ENCODE peak calls at places on chromosomes 7 and 10, in four cellular contexts. K is kidney, X is IMR-90, D is astrocyte. I is an unnamed sample.

GRCh38 chr10:125788156-125789034 is 12.8 kb upstream of the MMP21 start:
- DNase-seq in K (no peak), X (no peak), D (no peak), I (no peak)

GRCh38 chr10:129513312-129513711 is 46.3 kb downstream of the MGMT start:
- DNase-seq in K (no peak), X (no peak), D (no peak), I (no peak)

GRCh38 chr10:112985701-112986510 is 35.9 kb downstream of the TCF7L2 start:
- DNase-seq in K (no peak), X (peak; percentile 63), D (peak; percentile 83), I (peak; percentile 63)

GRCh38 chr7:50978633-50979215 is 196.0 kb upstream of the GRB10 start:
- DNase-seq in K (no peak), X (no peak), D (peak; percentile 39), I (no peak)

GRCh38 chr10:123595661-123596060 is 70.5 kb upstream of the GPR26 start:
- DNase-seq in K (no peak), X (no peak), D (no peak), I (no peak)

GRCh38 chr10:69734797-69735468 is 66.8 kb upstream of the COL13A1 start:
- DNase-seq in K (no peak), X (no peak), D (peak; percentile 63), I (no peak)

GRCh38 chr10:132514841-132515521 is 22.6 kb upstream of the INPP5A start:
- DNase-seq in K (peak; percentile 69), X (no peak), D (no peak), I (no peak)

GRCh38 chr10:44925811-44926760 is 14.9 kb downstream of the TMEM72 start:
- DNase-seq in K (no peak), X (no peak), D (no peak), I (no peak)

GRCh38 chr10:128074589-128074988 is 51.6 kb downstream of the MKI67 start:
- DNase-seq in K (no peak), X (no peak), D (no peak), I (no peak)

GRCh38 chr10:129440247-129440646 is 26.8 kb upstream of the MGMT start:
- DNase-seq in K (no peak), X (no peak), D (no peak), I (no peak)

GRCh38 chr10:126097558-126098215 is 201.3 kb downstream of the FANK1 start:
- DNase-seq in K (no peak), X (no peak), D (peak; percentile 12), I (no peak)

GRCh38 chr7:6486438-6487183 is 38.9 kb upstream of the DAGLB start:
- DNase-seq in K (no peak), X (no peak), D (no peak), I (no peak)

GRCh38 chr10:92242910-92243671 is 47.8 kb downstream of the CPEB3 start:
- DNase-seq in K (no peak), X (peak; percentile 64), D (peak; percentile 58), I (peak; percentile 66)

GRCh38 chr10:93464826-93465388 is 17.2 kb downstream of the MYOF start:
- DNase-seq in K (no peak), X (no peak), D (no peak), I (no peak)

GRCh38 chr10:812787-813186 is 118.7 kb downstream of the LARP4B start:
- DNase-seq in K (no peak), X (no peak), D (no peak), I (no peak)

GRCh38 chr10:118107040-118107439 is 60.3 kb upstream of the RAB11FIP2 start:
- DNase-seq in K (no peak), X (no peak), D (no peak), I (peak; percentile 36)

GRCh38 chr10:77925795-77926565 is 575 bp downstream of the DLG5 start:
- DNase-seq in K (peak; percentile 87), X (no peak), D (no peak), I (peak; percentile 68)

GRCh38 chr7:17560966-17561365 is 262.5 kb downstream of the AHR start:
- DNase-seq in K (no peak), X (no peak), D (no peak), I (peak; percentile 52)

GRCh38 chr7:103613655-103614642 is 167.9 kb upstream of the SLC26A5 start:
- DNase-seq in K (no peak), X (no peak), D (no peak), I (no peak)

GRCh38 chr10:46311501-46311951 is 24.7 kb downstream of the ANTXRL start:
- DNase-seq in K (peak; percentile 41), X (no peak), D (no peak), I (no peak)

GRCh38 chr7:131769241-131769640 is 212.8 kb upstream of the PODXL start:
- DNase-seq in K (no peak), X (no peak), D (no peak), I (peak; percentile 68)

GRCh38 chr7:44973610-44974401 is 5.0 kb downstream of the MYO1G start:
- DNase-seq in K (peak; percentile 45), X (no peak), D (no peak), I (no peak)

GRCh38 chr10:132616170-132616994 is 78.8 kb downstream of the INPP5A start:
- DNase-seq in K (peak; percentile 65), X (no peak), D (no peak), I (no peak)

GRCh38 chr7:31073486-31074383 is 21.6 kb downstream of the ADCYAP1R1 start:
- DNase-seq in K (peak; percentile 23), X (no peak), D (peak; percentile 6), I (no peak)

GRCh38 chr7:150323682-150324365 is 479 bp upstream of the ACTR3C start:
- DNase-seq in K (no peak), X (no peak), D (no peak), I (no peak)

GRCh38 chr10:113052076-113052830 is 102.2 kb downstream of the TCF7L2 start:
- DNase-seq in K (no peak), X (no peak), D (no peak), I (no peak)

GRCh38 chr10:28001353-28001752 is 2.5 kb upstream of the ODAD2 start:
- DNase-seq in K (no peak), X (no peak), D (no peak), I (no peak)

GRCh38 chr7:108158766-108159165 is 28.6 kb upstream of the LAMB4 start:
- DNase-seq in K (no peak), X (no peak), D (no peak), I (peak; percentile 48)

GRCh38 chr10:95247200-95247880 is 43.5 kb downstream of the PDLIM1 start:
- DNase-seq in K (no peak), X (peak; percentile 95), D (peak; percentile 92), I (peak; percentile 42)
- H3K9ac ChIP-seq in K (peak overlapping the region; percentile 12), X (peak overlapping the region; percentile 59), D (peak overlapping the region; percentile 74), I (peak overlapping the region; percentile 25)

GRCh38 chr7:116956515-116956804 is 3.2 kb downstream of the ST7 start:
- DNase-seq in K (no peak), X (no peak), D (no peak), I (no peak)

GRCh38 chr7:116957874-116958273 is 4.6 kb downstream of the ST7 start:
- DNase-seq in K (no peak), X (no peak), D (no peak), I (no peak)

GRCh38 chr7:116954443-116954838 is 1.1 kb downstream of the ST7 start:
- DNase-seq in K (no peak), X (no peak), D (no peak), I (no peak)

GRCh38 chr7:116955340-116955739 is 2.0 kb downstream of the ST7 start:
- DNase-seq in K (no peak), X (no peak), D (no peak), I (no peak)

GRCh38 chr7:116955801-116956514 is 2.7 kb downstream of the ST7 start:
- DNase-seq in K (no peak), X (no peak), D (peak; percentile 41), I (no peak)
- H3K27ac ChIP-seq in K (no peak overlapping the region), X (no peak overlapping the region), D (no peak overlapping the region), I (no peak overlapping the region)

GRCh38 chr7:27662490-27663205 is at the start of gene HIBADH:
- DNase-seq in K (peak; percentile 99), X (peak; percentile 99), D (peak; percentile 99), I (peak; percentile 99)

GRCh38 chr7:27656724-27657123 is 6.0 kb downstream of the HIBADH start:
- DNase-seq in K (no peak), X (no peak), D (no peak), I (no peak)

GRCh38 chr7:27663989-27664331 is 1.3 kb upstream of the HIBADH start:
- DNase-seq in K (no peak), X (no peak), D (no peak), I (no peak)

GRCh38 chr7:27661776-27662489 is 750 bp downstream of the HIBADH start:
- DNase-seq in K (peak; percentile 76), X (peak; percentile 19), D (no peak), I (peak; percentile 45)
- TF ChIP-seq CTCF in K (no peak), X (peak; percentile 1), D (no peak), I (peak; percentile 8)

DNA sequence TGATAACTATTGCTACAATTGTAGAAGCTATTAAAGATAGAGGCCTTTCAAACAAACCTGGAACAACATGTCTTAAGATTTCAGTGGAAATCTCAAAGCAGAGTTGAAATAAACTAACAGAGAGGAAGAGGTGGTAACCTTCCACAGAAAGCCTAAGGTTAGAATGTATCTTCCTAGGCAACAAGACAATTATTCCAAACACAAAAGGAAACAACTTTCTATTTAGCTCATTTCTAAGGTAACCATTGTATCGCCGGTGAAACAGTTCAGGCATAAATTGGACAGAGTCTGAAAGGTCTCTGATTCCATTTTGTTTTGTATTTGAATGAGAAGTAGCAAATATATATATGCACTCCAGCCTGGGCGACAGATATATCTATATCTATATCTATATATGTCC is 30.7 kb upstream of the HYCC1 start:
- DNase-seq in K (no peak), X (no peak), D (no peak), I (no peak)
- H3K9ac ChIP-seq in K (no peak overlapping the region), X (no peak overlapping the region), D (no peak overlapping the region), I (no peak overlapping the region)

DNA sequence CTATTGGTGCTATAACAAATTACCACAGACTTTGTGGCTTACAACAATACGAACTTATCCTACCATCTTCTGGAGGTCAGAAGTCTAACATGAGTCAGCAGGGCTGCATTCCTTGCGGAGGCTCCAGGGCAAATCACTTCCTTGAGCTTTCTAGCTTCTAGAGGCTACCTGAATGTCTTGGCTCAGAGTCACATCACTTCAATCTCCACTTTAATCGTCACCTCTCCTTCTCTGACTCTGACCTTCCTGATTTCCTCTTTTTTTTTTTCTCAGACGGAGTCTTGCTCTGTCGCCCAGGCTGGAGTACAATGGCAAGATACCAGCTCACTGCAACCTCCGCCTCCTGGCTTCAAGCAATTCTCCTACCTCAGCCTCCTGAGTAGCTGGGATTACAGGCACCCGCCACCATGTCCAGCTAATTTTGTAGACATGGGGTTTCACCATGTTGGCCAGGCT is 44.6 kb upstream of the ANAPC16 start:
- DNase-seq in K (no peak), X (peak; percentile 68), D (peak; percentile 92), I (peak; percentile 94)
- H3K27ac ChIP-seq in K (peak overlapping the region; percentile 13), X (no peak overlapping the region), D (no peak overlapping the region), I (no peak overlapping the region)

GRCh38 chr10:90168244-90168643 is 466.9 kb downstream of the KIF20B start:
- DNase-seq in K (no peak), X (no peak), D (no peak), I (no peak)
- TF ChIP-seq CTCF in K (no peak), X (no peak), D (no peak), I (no peak)

GRCh38 chr7:2490306-2490705 is 14.1 kb upstream of the GRIFIN start:
- DNase-seq in K (peak; percentile 79), X (no peak), D (no peak), I (no peak)

GRCh38 chr7:2494191-2495130 is 18.3 kb upstream of the GRIFIN start:
- DNase-seq in K (peak; percentile 81), X (no peak), D (no peak), I (no peak)

GRCh38 chr7:2488681-2489080 is 12.5 kb upstream of the GRIFIN start:
- DNase-seq in K (peak; percentile 78), X (no peak), D (no peak), I (no peak)

GRCh38 chr7:2493205-2493604 is 17.0 kb upstream of the GRIFIN start:
- DNase-seq in K (peak; percentile 86), X (peak; percentile 37), D (no peak), I (no peak)

GRCh38 chr7:2492038-2492437 is 15.8 kb upstream of the GRIFIN start:
- DNase-seq in K (no peak), X (no peak), D (no peak), I (no peak)
- H3K9ac ChIP-seq in K (no peak overlapping the region), X (no peak overlapping the region), D (no peak overlapping the region), I (no peak overlapping the region)